ENCODE peak calls at places on chromosomes 3 and 15, in nine cellular contexts. One of them, this sample, is unnamed.

GRCh38 chr15:59885832-59886231 is 118.3 kb upstream of the FOXB1 start:
- DNase-seq in IMR-90: no peak
- DNase-seq in T-cell: no peak
- DNase-seq in substantia nigra: no peak
- DNase-seq in stimulated activated CD4-positive, alpha-beta T cell treated with anti-CD3 and anti-CD28 coated beads, Interleukin-4, amount 100 ng/mL, for 24 hours: no peak
- DNase-seq in T-helper 9 cell: no peak
- DNase-seq in stimulated activated CD8-positive, alpha-beta memory T cell treated with anti-CD3 and anti-CD28 coated beads, Interleukin-12 subunit alpha, Interleukin-12 subunit beta, amount 100 ng/mL, for 4 hours: no peak
- DNase-seq in transverse colon: no peak
- DNase-seq in NCI-H2029: no peak
- DNase-seq in this sample: no peak

GRCh38 chr3:27869152-27869551 is 147.0 kb upstream of the EOMES start:
- DNase-seq in IMR-90: no peak
- DNase-seq in T-cell: no peak
- DNase-seq in substantia nigra: no peak
- DNase-seq in stimulated activated CD4-positive, alpha-beta T cell treated with anti-CD3 and anti-CD28 coated beads, Interleukin-4, amount 100 ng/mL, for 24 hours: no peak
- DNase-seq in T-helper 9 cell: no peak
- DNase-seq in stimulated activated CD8-positive, alpha-beta memory T cell treated with anti-CD3 and anti-CD28 coated beads, Interleukin-12 subunit alpha, Interleukin-12 subunit beta, amount 100 ng/mL, for 4 hours: no peak
- DNase-seq in transverse colon: no peak
- DNase-seq in NCI-H2029: no peak
- DNase-seq in this sample: no peak

GRCh38 chr3:127794402-127794801 is 27.9 kb downstream of the MGLL start:
- DNase-seq in IMR-90: no peak
- DNase-seq in T-cell: no peak
- DNase-seq in substantia nigra: no peak
- DNase-seq in stimulated activated CD4-positive, alpha-beta T cell treated with anti-CD3 and anti-CD28 coated beads, Interleukin-4, amount 100 ng/mL, for 24 hours: no peak
- DNase-seq in T-helper 9 cell: no peak
- DNase-seq in stimulated activated CD8-positive, alpha-beta memory T cell treated with anti-CD3 and anti-CD28 coated beads, Interleukin-12 subunit alpha, Interleukin-12 subunit beta, amount 100 ng/mL, for 4 hours: no peak
- DNase-seq in transverse colon: no peak
- DNase-seq in NCI-H2029: no peak
- DNase-seq in this sample: no peak

GRCh38 chr15:57237282-57237642 is 139.0 kb upstream of the CGNL1 start:
- DNase-seq in IMR-90: no peak
- DNase-seq in T-cell: no peak
- DNase-seq in substantia nigra: no peak
- DNase-seq in stimulated activated CD4-positive, alpha-beta T cell treated with anti-CD3 and anti-CD28 coated beads, Interleukin-4, amount 100 ng/mL, for 24 hours: no peak
- DNase-seq in T-helper 9 cell: no peak
- DNase-seq in stimulated activated CD8-positive, alpha-beta memory T cell treated with anti-CD3 and anti-CD28 coated beads, Interleukin-12 subunit alpha, Interleukin-12 subunit beta, amount 100 ng/mL, for 4 hours: no peak
- DNase-seq in transverse colon: no peak
- DNase-seq in NCI-H2029: no peak
- DNase-seq in this sample: no peak

GRCh38 chr3:52225452-52226228 is at the start of gene TLR9:
- DNase-seq in IMR-90: no peak
- DNase-seq in T-cell: no peak
- DNase-seq in substantia nigra: no peak
- DNase-seq in stimulated activated CD4-positive, alpha-beta T cell treated with anti-CD3 and anti-CD28 coated beads, Interleukin-4, amount 100 ng/mL, for 24 hours: peak
- DNase-seq in T-helper 9 cell: no peak
- DNase-seq in stimulated activated CD8-positive, alpha-beta memory T cell treated with anti-CD3 and anti-CD28 coated beads, Interleukin-12 subunit alpha, Interleukin-12 subunit beta, amount 100 ng/mL, for 4 hours: no peak
- DNase-seq in transverse colon: peak
- DNase-seq in NCI-H2029: no peak
- DNase-seq in this sample: no peak

GRCh38 chr3:188722963-188723362 is 448.8 kb upstream of the TPRG1 start:
- DNase-seq in IMR-90: no peak
- DNase-seq in T-cell: no peak
- DNase-seq in substantia nigra: no peak
- DNase-seq in stimulated activated CD4-positive, alpha-beta T cell treated with anti-CD3 and anti-CD28 coated beads, Interleukin-4, amount 100 ng/mL, for 24 hours: no peak
- DNase-seq in T-helper 9 cell: no peak
- DNase-seq in stimulated activated CD8-positive, alpha-beta memory T cell treated with anti-CD3 and anti-CD28 coated beads, Interleukin-12 subunit alpha, Interleukin-12 subunit beta, amount 100 ng/mL, for 4 hours: no peak
- DNase-seq in transverse colon: no peak
- DNase-seq in NCI-H2029: no peak
- DNase-seq in this sample: no peak

GRCh38 chr3:177881330-177881729 is 654.9 kb upstream of the KCNMB2 start:
- DNase-seq in IMR-90: no peak
- DNase-seq in T-cell: no peak
- DNase-seq in substantia nigra: no peak
- DNase-seq in stimulated activated CD4-positive, alpha-beta T cell treated with anti-CD3 and anti-CD28 coated beads, Interleukin-4, amount 100 ng/mL, for 24 hours: no peak
- DNase-seq in T-helper 9 cell: no peak
- DNase-seq in stimulated activated CD8-positive, alpha-beta memory T cell treated with anti-CD3 and anti-CD28 coated beads, Interleukin-12 subunit alpha, Interleukin-12 subunit beta, amount 100 ng/mL, for 4 hours: no peak
- DNase-seq in transverse colon: no peak
- DNase-seq in NCI-H2029: no peak
- DNase-seq in this sample: no peak

GRCh38 chr3:141320399-141321108 is 47.8 kb upstream of the ZBTB38 start:
- DNase-seq in IMR-90: no peak
- DNase-seq in T-cell: no peak
- DNase-seq in substantia nigra: no peak
- DNase-seq in stimulated activated CD4-positive, alpha-beta T cell treated with anti-CD3 and anti-CD28 coated beads, Interleukin-4, amount 100 ng/mL, for 24 hours: no peak
- DNase-seq in T-helper 9 cell: no peak
- DNase-seq in stimulated activated CD8-positive, alpha-beta memory T cell treated with anti-CD3 and anti-CD28 coated beads, Interleukin-12 subunit alpha, Interleukin-12 subunit beta, amount 100 ng/mL, for 4 hours: no peak
- DNase-seq in transverse colon: no peak
- DNase-seq in NCI-H2029: no peak
- DNase-seq in this sample: no peak